ENCODE peak calls at places on chromosomes 7 and 10, in ten cellular contexts. R is neural progenitor cell; B is lower lobe of right lung; C is heart right ventricle; P is H9; W is spleen; T is CD4-positive, alpha-beta memory T cell; S is body of pancreas; F is breast epithelium; K is GM23248. H is an unnamed sample.

GRCh38 chr7:142581341-142581740 is 167.9 kb upstream of the PRSS1 start:
- DNase-seq in R (no peak), B (peak; percentile 56), C (no peak), P (no peak), W (no peak), T (peak; percentile 9), S (no peak), F (no peak), K (peak; percentile 43), H (no peak)

GRCh38 chr7:142120474-142121000 is 9.0 kb downstream of the MGAM2 start:
- DNase-seq in R (no peak), B (no peak), C (no peak), P (no peak), W (no peak), T (no peak), S (no peak), F (no peak), K (no peak), H (no peak)

GRCh38 chr7:6071406-6071805 is 40.2 kb downstream of the ANKRD61 start:
- DNase-seq in R (no peak), B (no peak), C (no peak), P (no peak), W (no peak), T (no peak), S (no peak), F (no peak), K (no peak), H (no peak)

GRCh38 chr7:13850185-13850752 is 139.2 kb downstream of the ETV1 start:
- DNase-seq in R (no peak), B (no peak), C (no peak), P (no peak), W (no peak), T (peak; percentile 63), S (peak; percentile 27), F (no peak), K (peak; percentile 99), H (peak; percentile 28)

GRCh38 chr7:155408657-155409586 is 49.0 kb upstream of the EN2 start:
- DNase-seq in R (peak; percentile 42), B (no peak), C (no peak), P (peak; percentile 36), W (no peak), T (no peak), S (no peak), F (no peak), K (no peak), H (no peak)

GRCh38 chr7:29381206-29382094 is 182.2 kb upstream of the PRR15 start:
- DNase-seq in R (no peak), B (no peak), C (no peak), P (no peak), W (no peak), T (no peak), S (no peak), F (no peak), K (no peak), H (no peak)

GRCh38 chr10:124212702-124213101 is 119.3 kb upstream of the CHST15 start:
- DNase-seq in R (no peak), B (no peak), C (no peak), P (no peak), W (no peak), T (no peak), S (no peak), F (no peak), K (no peak), H (no peak)

GRCh38 chr7:76282344-76283253 is 19.9 kb upstream of the HSPB1 start:
- DNase-seq in R (peak; percentile 77), B (no peak), C (peak; percentile 59), P (peak; percentile 73), W (no peak), T (no peak), S (peak; percentile 20), F (no peak), K (peak; percentile 51), H (no peak)

GRCh38 chr10:110597476-110597875 is 30.0 kb downstream of the SMC3 start:
- DNase-seq in R (no peak), B (no peak), C (no peak), P (no peak), W (no peak), T (no peak), S (no peak), F (no peak), K (no peak), H (no peak)

GRCh38 chr10:3782099-3782455 is 2.9 kb downstream of the KLF6 start:
- DNase-seq in R (no peak), B (no peak), C (no peak), P (no peak), W (no peak), T (no peak), S (no peak), F (no peak), K (peak; percentile 69), H (peak; percentile 34)

GRCh38 chr7:104207731-104208420 is at the start of gene ORC5:
- DNase-seq in R (peak; percentile 76), B (peak; percentile 88), C (peak; percentile 80), P (peak; percentile 45), W (peak; percentile 95), T (peak; percentile 70), S (peak; percentile 70), F (peak; percentile 64), K (peak; percentile 97), H (peak; percentile 60)

GRCh38 chr10:70478191-70479160 is at the start of gene PALD1:
- DNase-seq in R (peak; percentile 85), B (peak; percentile 78), C (peak; percentile 81), P (peak; percentile 80), W (peak; percentile 89), T (no peak), S (peak; percentile 68), F (no peak), K (peak; percentile 57), H (peak; percentile 18)

GRCh38 chr10:112562122-112562521 is 115.1 kb downstream of the VTI1A start:
- DNase-seq in R (no peak), B (no peak), C (no peak), P (no peak), W (no peak), T (no peak), S (no peak), F (no peak), K (no peak), H (no peak)

GRCh38 chr10:133044502-133044901 is 43.2 kb upstream of the ADGRA1 start:
- DNase-seq in R (no peak), B (no peak), C (peak; percentile 43), P (no peak), W (no peak), T (no peak), S (no peak), F (no peak), K (peak; percentile 20), H (no peak)

DNA sequence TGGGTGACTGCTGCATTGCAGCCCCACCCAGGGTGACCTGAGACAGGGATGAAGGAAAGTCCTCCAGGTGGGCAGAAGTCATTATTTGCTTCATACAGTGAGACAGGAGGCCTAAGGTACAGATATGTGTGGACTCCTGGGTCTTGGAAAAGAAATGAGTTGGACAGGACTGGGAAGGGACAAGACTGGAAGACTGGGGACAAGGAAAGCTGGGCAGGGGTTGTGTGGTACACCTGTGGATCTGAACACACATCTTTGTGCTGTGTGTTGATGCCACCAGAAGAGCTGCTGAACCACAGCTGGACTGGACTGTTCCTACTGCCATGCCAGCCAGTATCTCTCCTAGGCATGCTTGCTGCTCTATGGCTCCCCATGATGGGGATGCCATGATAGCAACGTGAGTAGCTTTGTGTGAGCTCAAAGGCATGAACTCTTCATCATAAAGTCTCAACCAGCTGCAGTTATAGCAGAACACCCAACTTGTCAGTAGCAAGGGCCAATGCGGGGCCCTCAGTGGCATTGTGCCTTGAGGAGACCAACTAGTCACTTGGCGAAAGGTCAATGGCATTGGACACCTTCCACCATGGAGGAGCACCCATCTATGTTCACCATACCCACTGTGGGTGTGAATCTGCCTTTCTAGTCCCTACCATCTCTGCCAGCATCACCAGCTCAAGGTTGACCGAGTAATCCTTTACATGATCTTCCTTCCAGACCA is 76.0 kb upstream of the GRB10 start:
- DNase-seq in R (no peak), B (no peak), C (no peak), P (no peak), W (no peak), T (no peak), S (no peak), F (no peak), K (no peak), H (no peak)
- H3K9me3 ChIP-seq in R (no peaks in the 10 kb centered on the region), B (no peaks in the 10 kb centered on the region), C (no peaks in the 10 kb centered on the region), P (no peaks in the 10 kb centered on the region), W (no peaks in the 10 kb centered on the region), T (no peaks in the 10 kb centered on the region), S (no peaks in the 10 kb centered on the region), F (no peaks in the 10 kb centered on the region), K (no peaks in the 10 kb centered on the region), H (no peaks in the 10 kb centered on the region)

DNA sequence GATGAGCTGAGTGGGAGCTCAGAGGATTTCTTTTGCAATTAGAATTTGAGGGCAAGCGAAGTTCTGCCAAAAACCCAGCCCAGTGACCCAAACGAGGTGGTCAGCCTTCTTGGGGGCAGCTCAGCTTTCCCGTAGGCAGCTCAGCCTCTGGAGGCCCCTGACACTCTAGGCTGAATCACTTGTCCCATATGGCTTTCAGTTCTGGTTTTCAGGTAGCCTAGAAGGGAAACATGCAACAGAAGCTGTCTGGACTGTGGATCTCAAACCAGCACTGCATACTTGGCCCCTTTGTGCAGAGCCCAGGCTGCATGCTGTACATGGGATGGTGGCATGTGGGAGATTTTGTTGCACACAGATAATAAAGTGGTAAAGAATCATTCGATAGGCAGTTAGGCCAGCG is 322.8 kb downstream of the ANKRD30A start:
- DNase-seq in R (no peak), B (no peak), C (no peak), P (no peak), W (no peak), T (no peak), S (no peak), F (no peak), K (no peak), H (no peak)
- H3K9me3 ChIP-seq in R (no peaks in the 10 kb centered on the region), B (peaks cover 2% of the 10 kb centered on the region), C (no peaks in the 10 kb centered on the region), P (peaks cover 39% of the 10 kb centered on the region), W (no peaks in the 10 kb centered on the region), T (no peaks in the 10 kb centered on the region), S (no peaks in the 10 kb centered on the region), F (no peaks in the 10 kb centered on the region), K (no peaks in the 10 kb centered on the region), H (peaks cover 2% of the 10 kb centered on the region)

DNA sequence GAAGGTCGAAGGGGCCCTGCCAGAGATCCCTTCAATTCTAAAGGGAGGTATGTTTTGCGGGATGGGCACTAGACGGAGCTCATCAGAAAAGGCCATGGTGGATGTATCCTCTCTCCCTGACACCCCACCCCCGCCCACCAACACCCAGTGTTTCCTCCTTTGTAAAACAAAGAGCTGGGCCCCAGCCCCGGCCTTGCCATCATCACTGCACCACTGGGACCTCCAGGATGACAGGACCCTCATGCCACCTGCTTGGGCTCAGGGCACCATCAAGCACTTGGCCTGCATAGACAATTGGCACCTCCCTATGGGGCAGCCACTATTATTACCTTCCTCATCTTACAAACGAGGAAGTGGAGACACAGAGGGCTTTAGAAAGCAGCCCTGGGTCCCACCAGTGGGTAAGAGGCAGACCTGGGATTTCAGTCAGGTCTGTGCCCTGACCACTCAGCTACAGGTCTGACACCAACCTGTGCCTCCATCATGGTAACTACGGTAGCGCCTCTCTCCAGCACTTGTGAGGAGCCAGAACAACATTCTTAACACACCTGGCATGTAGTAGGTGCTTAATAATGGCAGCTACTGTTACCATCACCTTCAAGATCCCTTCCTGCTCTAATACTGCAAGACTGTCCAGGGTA is 2.0 kb downstream of the CALML3 start:
- DNase-seq in R (no peak), B (no peak), C (no peak), P (no peak), W (peak; percentile 50), T (no peak), S (no peak), F (peak; percentile 38), K (no peak), H (no peak)
- H3K9me3 ChIP-seq in R (no peaks in the 10 kb centered on the region), B (no peaks in the 10 kb centered on the region), C (no peaks in the 10 kb centered on the region), P (no peaks in the 10 kb centered on the region), W (no peaks in the 10 kb centered on the region), T (no peaks in the 10 kb centered on the region), S (no peaks in the 10 kb centered on the region), F (no peaks in the 10 kb centered on the region), K (no peaks in the 10 kb centered on the region), H (no peaks in the 10 kb centered on the region)

GRCh38 chr7:119879837-119880236 is 393.1 kb upstream of the KCND2 start:
- DNase-seq in R (no peak), B (no peak), C (no peak), P (no peak), W (no peak), T (no peak), S (no peak), F (no peak), K (no peak), H (no peak)
- H3K9me3 ChIP-seq in R (no peaks in the 10 kb centered on the region), B (no peaks in the 10 kb centered on the region), C (no peaks in the 10 kb centered on the region), P (no peaks in the 10 kb centered on the region), W (no peaks in the 10 kb centered on the region), T (no peaks in the 10 kb centered on the region), S (no peaks in the 10 kb centered on the region), F (no peaks in the 10 kb centered on the region), K (no peaks in the 10 kb centered on the region), H (no peaks in the 10 kb centered on the region)

H was measured in T-helper 17 cell.